ENCODE peak calls at places on chromosomes 6 and 20, in four cellular contexts. P is gastrocnemius medialis, I is body of pancreas, C is NB4. E is an unnamed sample.

GRCh38 chr6:124688369-124688768 is 273.9 kb upstream of the RNF217 start:
- DNase-seq in C (no peak), I (no peak), P (no peak), E (no peak)

GRCh38 chr6:7241709-7242645 is 71.0 kb downstream of the SSR1 start:
- DNase-seq in P (no peak), I (peak), C (no peak), E (peak)

GRCh38 chr20:33110147-33110825 is 30.8 kb downstream of the BPIFB4 start:
- DNase-seq in I (no peak), P (no peak), C (no peak), E (no peak)

GRCh38 chr20:16689906-16690305 is 39.9 kb upstream of the SNRPB2 start:
- DNase-seq in C (no peak), P (no peak), I (no peak), E (no peak)

GRCh38 chr6:8855411-8855810 is 420.1 kb upstream of the SLC35B3 start:
- DNase-seq in C (peak), P (no peak), I (no peak), E (no peak)

GRCh38 chr20:48679603-48680002 is 148.2 kb downstream of the PREX1 start:
- DNase-seq in P (no peak), I (no peak), C (peak), E (no peak)

GRCh38 chr6:148969679-148970078 is 222.8 kb downstream of the UST start:
- DNase-seq in C (no peak), I (no peak), P (peak), E (peak)

GRCh38 chr6:27545271-27546046 is 72.6 kb upstream of the ZNF184 start:
- DNase-seq in I (no peak), C (peak), P (no peak), E (no peak)

GRCh38 chr20:32453467-32454163 is 95.5 kb downstream of the ASXL1 start:
- DNase-seq in C (no peak), I (no peak), P (no peak), E (no peak)

GRCh38 chr20:8425802-8426201 is 293.7 kb downstream of the PLCB1 start:
- DNase-seq in I (no peak), P (no peak), C (no peak), E (no peak)

GRCh38 chr6:11613858-11614257 is 76.3 kb downstream of the TMEM170B start:
- DNase-seq in P (no peak), C (no peak), I (no peak), E (no peak)

GRCh38 chr6:150470131-150470530 is 101.3 kb downstream of the IYD start:
- DNase-seq in I (no peak), C (no peak), P (no peak), E (no peak)

GRCh38 chr20:17843246-17844132 is 125.1 kb downstream of the SNX5 start:
- DNase-seq in I (peak), P (peak), C (no peak), E (no peak)

GRCh38 chr6:169738204-169738971 is 13.0 kb downstream of the DYNLT2 start:
- DNase-seq in P (peak), C (peak), I (no peak), E (no peak)

DNA sequence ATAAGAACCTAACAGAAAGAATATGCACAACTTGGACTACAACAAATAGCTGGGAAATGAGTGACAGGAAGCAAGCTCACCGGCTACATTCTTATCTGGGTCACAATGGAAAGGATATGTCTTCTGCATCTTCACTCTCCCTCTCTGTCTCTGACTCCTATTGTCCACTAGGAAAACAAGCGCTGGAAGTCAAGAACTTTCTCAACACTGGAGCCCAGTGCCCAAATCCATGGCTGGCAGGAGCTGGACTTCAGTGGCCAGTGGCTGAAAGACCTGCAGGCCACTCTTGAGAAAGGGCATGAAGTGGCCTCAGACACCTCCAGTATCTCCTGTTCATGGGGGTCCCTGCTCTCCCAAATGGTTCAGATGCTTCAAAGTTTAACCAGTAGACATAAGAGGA is 62.0 kb downstream of the FAM50B start:
- DNase-seq in I (no peak), C (no peak), P (peak), E (peak)
- TF ChIP-seq POLR2A in I (no peak), C (no peak), P (no peak), E (no peak)

DNA sequence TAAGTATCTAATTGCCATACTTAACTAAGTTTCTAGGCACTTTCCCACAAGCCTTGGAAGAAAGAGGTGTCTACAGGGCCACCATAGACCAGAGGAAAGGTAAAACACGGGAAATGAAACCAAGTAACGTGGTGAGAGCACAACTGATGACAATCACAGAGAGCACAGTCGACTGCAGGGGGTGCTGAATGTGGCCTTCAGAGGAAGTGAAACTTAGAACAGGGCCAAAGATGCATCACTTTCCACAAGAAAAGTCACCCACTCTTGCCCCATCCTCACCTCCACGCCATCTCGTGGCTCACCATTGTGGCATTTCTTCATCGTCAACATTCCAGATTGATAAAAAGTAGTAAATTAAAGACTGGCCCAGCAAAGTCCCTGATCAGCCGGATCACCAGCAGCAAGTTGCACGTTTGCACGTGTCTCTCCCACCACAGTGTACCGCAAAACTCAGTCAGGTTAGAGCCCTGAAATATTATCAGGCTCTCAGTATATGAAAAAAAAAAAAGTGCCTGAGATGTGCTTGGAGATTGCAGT is 31.4 kb downstream of the HIVEP2 start:
- DNase-seq in I (no peak), P (no peak), C (peak), E (no peak)
- TF ChIP-seq POLR2A in I (no peak), P (no peak), C (no peak), E (no peak)

GRCh38 chr6:156777866-156778614 is 862 bp downstream of the ARID1B start:
- DNase-seq in C (peak), P (peak), I (peak), E (peak)
- TF ChIP-seq POLR2A in C (peak), P (no peak), I (peak), E (no peak)

GRCh38 chr6:81754906-81755305 is 2.4 kb upstream of the TENT5A start:
- DNase-seq in P (no peak), I (no peak), C (no peak), E (no peak)

GRCh38 chr6:81753709-81754678 is 1.5 kb upstream of the TENT5A start:
- DNase-seq in P (peak), I (peak), C (peak), E (peak)

GRCh38 chr6:81752084-81752968 is at the start of gene TENT5A:
- DNase-seq in C (peak), I (peak), P (peak), E (peak)

GRCh38 chr6:81751388-81752083 is 945 bp downstream of the TENT5A start:
- DNase-seq in I (peak), P (peak), C (peak), E (peak)

DNA sequence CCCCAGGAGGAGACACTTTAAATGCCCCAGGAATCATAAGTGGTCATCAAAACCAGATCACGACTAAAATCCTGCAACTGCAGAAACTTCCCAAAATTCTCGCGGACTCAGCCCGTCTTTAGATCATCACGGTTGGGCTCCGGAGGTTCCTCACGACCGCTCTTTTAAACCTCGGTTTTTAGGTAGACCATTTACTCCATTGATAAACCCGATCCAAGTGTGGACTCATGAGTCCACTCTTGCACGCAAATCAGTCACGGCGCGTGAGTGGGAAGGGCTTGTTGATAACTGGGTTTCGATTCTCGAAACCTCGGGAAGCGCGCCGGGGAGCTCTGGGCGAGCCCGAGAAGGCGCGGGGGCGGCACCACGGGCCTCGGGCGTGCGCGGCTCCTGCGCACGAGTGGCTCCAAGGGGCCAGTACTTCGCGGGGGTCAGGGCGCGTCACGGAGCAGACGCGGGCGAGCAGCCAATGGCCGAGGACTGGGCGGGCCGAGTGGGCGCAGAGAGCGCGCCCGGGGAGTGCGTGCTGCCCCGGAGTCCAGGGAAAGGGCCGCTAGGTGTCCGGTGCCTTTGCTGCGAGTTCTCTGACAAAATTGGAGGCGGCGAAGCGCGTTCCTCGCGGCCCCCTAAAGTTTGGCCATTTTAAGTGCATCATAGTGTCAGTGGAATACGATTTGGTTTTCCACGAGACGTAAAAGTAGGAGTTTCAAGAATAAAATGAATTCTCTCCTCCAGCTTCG is 658 bp upstream of the TENT5A start:
- DNase-seq in P (peak), I (peak), C (peak), E (peak)
- TF ChIP-seq POLR2A in P (peak), I (peak), C (peak), E (no peak)

DNA sequence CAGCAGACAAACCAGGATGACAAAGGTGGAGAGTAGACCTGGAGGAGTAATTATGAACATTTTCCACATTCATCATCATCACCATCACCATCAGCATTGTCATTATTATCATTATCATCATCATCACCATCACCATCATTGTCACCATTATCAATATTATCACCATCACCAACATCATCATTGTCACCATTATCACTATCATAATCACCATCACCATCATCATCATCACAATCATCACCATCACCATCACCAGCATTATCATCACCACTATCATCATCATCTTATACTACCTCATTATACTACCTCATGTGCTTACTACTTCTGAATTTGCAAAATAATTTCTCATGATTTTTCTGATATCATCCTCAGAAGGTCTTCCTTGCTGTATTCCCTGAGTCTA is 39.3 kb downstream of the FOXA2 start:
- DNase-seq in I (no peak), P (no peak), C (no peak), E (no peak)
- TF ChIP-seq POLR2A in I (no peak), P (no peak), C (no peak), E (no peak)